ENCODE peak calls at places on chromosomes 5 and 9, in seven cellular contexts. L is iPS-NIHi11, Z is hypothalamus, J is GM12891, Q is PC-9, G is AG04450, F is EL. H is an unnamed sample.

GRCh38 chr9:4486176-4486575 is 4.1 kb upstream of the SLC1A1 start:
- DNase-seq in L (no peak), Z (no peak), J (no peak), Q (no peak), G (no peak), F (no peak), H (no peak)

GRCh38 chr5:54595724-54596123 is 78.2 kb downstream of the SNX18 start:
- DNase-seq in L (no peak), Z (no peak), J (no peak), Q (no peak), G (no peak), F (peak; percentile 11), H (no peak)

GRCh38 chr9:82273121-82273520 is 284.5 kb downstream of the SPATA31D1 start:
- DNase-seq in L (no peak), Z (no peak), J (no peak), Q (no peak), G (no peak), F (peak; percentile 64), H (no peak)

GRCh38 chr5:96247097-96247675 is 185.9 kb downstream of the PCSK1 start:
- DNase-seq in L (no peak), Z (no peak), J (no peak), Q (no peak), G (no peak), F (no peak), H (no peak)

GRCh38 chr9:114308361-114308950 is 14.4 kb upstream of the ORM1 start:
- DNase-seq in L (no peak), Z (no peak), J (no peak), Q (no peak), G (no peak), F (no peak), H (no peak)

GRCh38 chr5:109921735-109922395 is 232.1 kb downstream of the MAN2A1 start:
- DNase-seq in L (no peak), Z (no peak), J (no peak), Q (no peak), G (no peak), F (no peak), H (peak; percentile 8)

GRCh38 chr9:99231708-99232107 is 9.6 kb downstream of the SEC61B start:
- DNase-seq in L (peak; percentile 41), Z (peak; percentile 13), J (no peak), Q (peak; percentile 23), G (no peak), F (peak; percentile 29), H (peak; percentile 34)

GRCh38 chr5:174910245-174910737 is 185.9 kb downstream of the MSX2 start:
- DNase-seq in L (peak; percentile 91), Z (peak; percentile 75), J (peak; percentile 49), Q (peak; percentile 52), G (peak; percentile 11), F (peak; percentile 63), H (peak; percentile 55)

GRCh38 chr5:126044111-126044668 is 379.0 kb upstream of the GRAMD2B start:
- DNase-seq in L (no peak), Z (no peak), J (no peak), Q (no peak), G (peak; percentile 6), F (peak; percentile 27), H (no peak)

GRCh38 chr9:35164711-35165110 is 2.9 kb downstream of the UNC13B start:
- DNase-seq in L (no peak), Z (no peak), J (no peak), Q (no peak), G (no peak), F (peak; percentile 72), H (no peak)

GRCh38 chr5:64149268-64149667 is 16.4 kb upstream of the RNF180 start:
- DNase-seq in L (no peak), Z (no peak), J (no peak), Q (no peak), G (no peak), F (no peak), H (no peak)

GRCh38 chr9:108245901-108246300 is 609.9 kb downstream of the ACTL7B start:
- DNase-seq in L (no peak), Z (no peak), J (no peak), Q (no peak), G (no peak), F (no peak), H (no peak)